ENCODE peak calls at places on chromosomes 13 and 19, in six cellular contexts. C is upper lobe of left lung, J is HCT116, N is K562, G is HepG2, Z is GM12878. M is an unnamed sample.

GRCh38 chr13:50229935-50230334 is 214.7 kb downstream of the KCNRG start:
- ATAC-seq in N (no peak), Z (no peak), J (no peak), C (no peak), G (no peak), M (no peak)

GRCh38 chr19:18211683-18212082 is 7.8 kb upstream of the RAB3A start:
- ATAC-seq in Z (no peak), J (no peak), G (no peak), N (no peak), C (peak; percentile 19), M (no peak)

GRCh38 chr13:59734393-59734792 is 429.3 kb downstream of the DIAPH3 start:
- ATAC-seq in C (no peak), N (no peak), G (no peak), J (no peak), Z (peak; percentile 100), M (no peak)

GRCh38 chr13:67077132-67077531 is 153.0 kb downstream of the PCDH9 start:
- ATAC-seq in G (peak; percentile 55), C (no peak), J (no peak), N (no peak), Z (no peak), M (no peak)

GRCh38 chr19:8224394-8225145 is 15.4 kb downstream of the CERS4 start:
- ATAC-seq in Z (no peak), J (no peak), C (no peak), N (peak; percentile 64), G (peak; percentile 19), M (peak; percentile 85)

GRCh38 chr13:59837101-59837500 is 326.6 kb downstream of the DIAPH3 start:
- ATAC-seq in J (no peak), N (no peak), G (no peak), C (no peak), Z (no peak), M (no peak)

GRCh38 chr13:28056426-28056825 is 44.0 kb downstream of the FLT3 start:
- ATAC-seq in C (no peak), Z (no peak), N (no peak), J (no peak), G (no peak), M (no peak)

GRCh38 chr13:79662882-79663281 is 181.9 kb downstream of the NDFIP2 start:
- ATAC-seq in G (no peak), J (no peak), C (no peak), Z (peak; percentile 23), N (no peak), M (no peak)

GRCh38 chr13:22000191-22000590 is 329.3 kb downstream of the FGF9 start:
- ATAC-seq in N (no peak), G (no peak), C (no peak), J (no peak), Z (no peak), M (no peak)

GRCh38 chr13:79380943-79381445 is 25.1 kb downstream of the RBM26 start:
- ATAC-seq in J (no peak), N (no peak), Z (no peak), C (no peak), G (no peak), M (no peak)

GRCh38 chr13:74444161-74444571 is 310.0 kb upstream of the KLF12 start:
- ATAC-seq in G (no peak), N (no peak), C (no peak), Z (no peak), J (no peak), M (no peak)

GRCh38 chr13:113664751-113665581 is 2.1 kb upstream of the GRK1 start:
- ATAC-seq in Z (no peak), G (peak; percentile 24), J (no peak), C (no peak), N (no peak), M (no peak)
- TF ChIP-seq POLR2AphosphoS5 in Z (no peak), G (no peak), J (no peak), C (no peak), N (no peak), M (no peak)

GRCh38 chr19:13506550-13506878 is 235 bp upstream of the CACNA1A start:
- ATAC-seq in J (no peak), C (no peak), N (no peak), G (no peak), Z (no peak), M (no peak)
- H3K4me3 ChIP-seq in J (no peak overlapping the region), C (peak overlapping the region; percentile 36), N (no peak overlapping the region), G (no peak overlapping the region), Z (no peak overlapping the region), M (no peak overlapping the region)

GRCh38 chr13:51910508-51910907 is 48.7 kb downstream of the CCDC70 start:
- ATAC-seq in N (no peak), Z (no peak), J (no peak), C (peak; percentile 26), G (no peak), M (no peak)

GRCh38 chr13:51906581-51906980 is 44.8 kb downstream of the CCDC70 start:
- ATAC-seq in J (no peak), G (peak; percentile 52), N (no peak), Z (no peak), C (no peak), M (no peak)

GRCh38 chr13:51902776-51903175 is 41.0 kb downstream of the CCDC70 start:
- ATAC-seq in Z (no peak), N (no peak), G (no peak), C (no peak), J (no peak), M (no peak)

GRCh38 chr13:51905787-51906186 is 44.0 kb downstream of the CCDC70 start:
- ATAC-seq in J (peak; percentile 27), Z (no peak), C (no peak), G (peak; percentile 13), N (no peak), M (no peak)

DNA sequence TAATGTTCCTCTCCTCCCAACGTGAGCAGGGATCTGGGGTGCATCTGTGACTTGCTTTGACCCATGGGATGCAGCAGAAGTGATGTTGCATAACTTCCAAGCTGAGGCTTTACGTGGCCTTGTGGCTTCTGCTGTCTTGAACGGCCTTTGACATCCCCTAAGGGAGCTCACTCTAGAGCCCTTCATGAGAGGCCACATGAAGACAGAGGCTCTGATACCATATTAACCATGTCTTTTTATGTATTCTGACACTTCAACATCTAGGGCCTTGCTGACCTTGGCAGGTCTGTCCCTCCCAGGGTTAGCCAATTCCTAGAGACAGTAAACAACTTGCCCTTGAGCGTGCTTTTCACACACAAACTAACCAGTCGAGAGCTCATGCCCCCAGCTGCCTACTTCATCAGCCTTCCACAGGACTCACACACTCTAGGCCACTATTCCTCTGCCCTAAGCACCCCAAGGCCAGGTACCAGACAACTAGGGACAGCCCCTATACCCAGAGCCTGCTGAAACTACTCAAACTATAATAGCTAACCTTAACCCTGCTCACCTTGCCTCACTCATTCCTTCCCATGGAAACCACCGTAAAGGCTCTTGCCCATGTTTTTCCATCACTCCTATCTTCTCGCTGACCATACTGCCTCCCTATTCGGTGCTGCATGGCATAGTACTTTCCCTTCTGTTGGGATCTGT is 45.4 kb downstream of the CCDC70 start:
- ATAC-seq in J (no peak), N (no peak), G (peak; percentile 15), Z (no peak), C (no peak), M (no peak)
- TF ChIP-seq POLR2A in J (no peak), N (no peak), G (no peak), Z (no peak), C (no peak), M (no peak)

GRCh38 chr13:102487330-102487729 is 85.5 kb upstream of the FGF14 start:
- ATAC-seq in J (no peak), Z (no peak), N (no peak), G (no peak), C (no peak), M (no peak)
- TF ChIP-seq POLR2AphosphoS5 in J (no peak), Z (no peak), N (no peak), G (no peak), C (no peak), M (no peak)

DNA sequence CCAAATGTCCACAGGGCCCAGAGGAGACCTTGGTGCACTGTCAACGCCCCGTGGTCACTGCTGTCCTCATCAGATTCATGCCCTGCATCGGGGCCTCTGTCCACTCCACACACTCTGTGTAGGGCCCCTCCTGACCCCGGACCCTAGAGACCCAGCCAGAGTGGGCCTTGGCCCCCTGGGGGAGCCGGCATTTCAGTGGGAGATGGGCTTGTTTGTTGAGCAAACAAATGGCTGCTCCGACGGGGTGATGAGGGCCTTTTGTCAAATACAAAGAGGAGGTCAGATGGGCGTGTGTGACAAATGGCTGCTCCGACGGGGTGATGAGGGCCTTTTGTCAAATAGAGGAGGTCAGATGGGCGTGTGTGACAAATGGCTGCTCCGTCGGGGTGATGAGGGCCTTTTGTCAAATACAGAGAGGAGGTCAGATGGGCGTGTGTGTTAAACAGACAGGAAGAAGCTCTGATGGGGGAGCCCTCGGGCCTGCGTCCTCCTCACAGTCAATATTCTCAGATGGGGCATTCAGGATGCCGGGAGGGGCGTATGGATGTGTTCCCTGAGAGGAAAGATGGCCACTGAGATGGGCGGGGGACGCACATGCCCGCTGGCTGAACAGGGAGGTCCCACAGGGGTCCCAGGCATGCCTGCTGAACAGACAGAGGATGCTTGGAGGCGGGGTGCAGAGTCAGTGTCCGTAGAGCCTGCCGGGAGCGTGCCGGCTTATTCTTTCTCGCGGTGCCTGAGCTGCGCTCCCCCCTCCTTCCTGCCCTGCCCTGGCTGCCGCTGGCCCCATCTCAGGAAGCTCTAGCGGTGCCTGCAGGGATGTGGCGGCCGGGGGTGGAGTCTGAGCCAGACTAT is 36.3 kb downstream of the SMIM24 start:
- ATAC-seq in N (no peak), Z (no peak), C (peak; percentile 46), G (peak; percentile 50), J (no peak), M (peak; percentile 62)
- H3K4me3 ChIP-seq in N (no peak overlapping the region), Z (no peak overlapping the region), C (no peak overlapping the region), G (no peak overlapping the region), J (no peak overlapping the region), M (no peak overlapping the region)